ENCODE peak calls at places on chromosome X, in four cellular contexts. L is K562, Z is SK-N-SH, D is HepG2. G is an unnamed sample.

GRCh38 chrX:139058831-139059495 is 347.4 kb upstream of the FGF13 start:
- DNase-seq in Z (no peak), L (peak; percentile 7), D (no peak), G (no peak)

GRCh38 chrX:154351183-154352011 is 23.0 kb downstream of the FLNA start:
- DNase-seq in D (no peak), L (no peak), Z (no peak), G (no peak)

GRCh38 chrX:2226182-2226581 is 274.6 kb downstream of the DHRSX start:
- DNase-seq in L (no peak), D (no peak), Z (no peak), G (no peak)

GRCh38 chrX:85243155-85243554 is 424 bp downstream of the SATL1 start:
- DNase-seq in Z (peak; percentile 18), D (no peak), L (peak; percentile 7), G (no peak)

GRCh38 chrX:153004780-153005179 is 10.9 kb upstream of the PNMA5 start:
- DNase-seq in Z (no peak), L (no peak), D (no peak), G (no peak)

GRCh38 chrX:63658920-63659319 is 126.1 kb downstream of the ARHGEF9 start:
- DNase-seq in Z (no peak), D (no peak), L (no peak), G (no peak)

GRCh38 chrX:69128573-69128972 is 36.7 kb downstream of the PJA1 start:
- DNase-seq in L (peak; percentile 14), D (no peak), Z (peak; percentile 63), G (no peak)

GRCh38 chrX:153353416-153353815 is 19.5 kb downstream of the ZNF275 start:
- DNase-seq in D (no peak), Z (no peak), L (no peak), G (no peak)

GRCh38 chrX:69093960-69094935 is 71.0 kb downstream of the PJA1 start:
- DNase-seq in L (peak; percentile 65), D (peak; percentile 36), Z (peak; percentile 68), G (no peak)

GRCh38 chrX:14497184-14497666 is 32.1 kb upstream of the GLRA2 start:
- DNase-seq in Z (no peak), D (no peak), L (no peak), G (peak; percentile 12)

GRCh38 chrX:155009994-155010472 is 12.5 kb downstream of the F8 start:
- DNase-seq in Z (no peak), D (no peak), L (no peak), G (no peak)

GRCh38 chrX:78652971-78653822 is 5.9 kb downstream of the RTL3 start:
- DNase-seq in L (no peak), D (peak; percentile 73), Z (no peak), G (no peak)

GRCh38 chrX:794311-794710 is 163.7 kb downstream of the SHOX start:
- DNase-seq in L (no peak), D (no peak), Z (no peak), G (no peak)

GRCh38 chrX:136828830-136829229 is 48.1 kb upstream of the ARHGEF6 start:
- DNase-seq in D (no peak), Z (no peak), L (no peak), G (no peak)

DNA sequence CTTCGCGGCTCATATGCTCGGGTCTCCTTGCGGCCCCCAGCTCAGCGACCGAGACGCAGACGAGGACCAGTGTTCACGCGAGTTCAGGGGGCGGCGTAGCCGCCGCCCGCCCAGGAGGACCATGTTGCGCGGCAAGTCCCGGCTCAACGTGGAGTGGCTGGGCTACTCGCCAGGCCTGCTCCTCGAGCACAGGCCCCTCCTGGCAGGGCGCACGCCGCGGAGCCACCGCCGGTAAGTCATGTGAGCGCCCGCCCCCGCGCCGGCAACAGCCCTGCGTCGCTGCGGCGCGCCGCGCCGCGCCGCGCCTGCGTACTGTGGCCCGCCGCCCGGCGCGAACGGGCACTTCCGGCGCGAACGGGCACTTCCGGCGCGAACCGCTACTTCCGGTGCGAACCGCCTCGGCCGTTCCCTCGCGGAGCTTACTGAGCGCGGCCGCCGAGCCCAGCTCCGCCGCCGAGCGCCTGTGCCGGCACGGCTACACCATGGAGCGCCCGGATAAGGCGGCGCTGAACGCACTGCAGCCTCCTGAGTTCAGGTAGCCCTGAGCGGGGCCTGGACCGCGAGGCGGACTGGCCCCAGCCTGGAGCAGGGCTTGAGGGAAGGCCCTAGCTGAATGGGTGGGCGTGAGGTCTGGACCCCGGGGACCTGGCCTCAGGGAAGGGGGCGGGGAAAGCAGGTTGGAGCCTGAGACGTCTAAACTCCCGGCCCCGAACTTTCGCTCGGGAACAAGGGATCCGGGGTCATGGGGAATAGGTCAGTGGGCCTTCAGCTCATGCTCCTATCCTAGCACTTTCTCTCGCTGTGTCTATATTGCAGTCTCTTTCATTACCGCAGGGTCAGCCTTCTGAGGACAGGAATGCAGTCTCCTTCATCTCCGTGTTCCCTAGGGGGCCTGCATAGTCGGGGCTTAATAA is at the start of gene VMA21:
- DNase-seq in L (peak; percentile 89), Z (peak; percentile 91), D (peak; percentile 64), G (peak; percentile 9)
- TF ChIP-seq NFIC in L (peak; percentile 69), Z (no peak), D (no peak), G (no peak)

DNA sequence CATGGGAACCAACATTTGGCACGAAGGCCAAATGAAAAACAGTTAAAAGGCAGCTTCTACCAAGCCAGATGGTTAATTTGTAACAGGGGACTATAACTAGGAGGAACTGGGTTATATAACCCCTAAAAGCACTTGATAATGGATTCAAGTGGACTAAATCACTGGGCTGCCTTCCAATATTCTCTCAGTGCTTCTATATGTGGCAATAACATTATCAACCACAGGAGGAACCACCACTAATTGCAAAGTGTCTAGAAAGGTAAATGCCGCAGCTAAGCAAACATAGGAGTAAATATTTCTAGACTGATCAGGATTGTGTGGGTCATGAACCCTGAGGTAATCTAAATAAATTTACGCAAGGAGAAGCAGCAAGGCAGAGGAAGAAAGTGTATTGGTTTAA is 391.5 kb downstream of the UBE2NL start:
- DNase-seq in D (no peak), L (no peak), Z (no peak), G (no peak)
- TF ChIP-seq NFIC in D (no peak), L (no peak), Z (no peak), G (no peak)

GRCh38 chrX:24498975-24499374 is 33.9 kb downstream of the PDK3 start:
- DNase-seq in D (no peak), L (no peak), Z (peak; percentile 30), G (no peak)

GRCh38 chrX:24494544-24495113 is 29.5 kb downstream of the PDK3 start:
- DNase-seq in L (no peak), D (peak; percentile 75), Z (no peak), G (no peak)

GRCh38 chrX:24493740-24494543 is 28.9 kb downstream of the PDK3 start:
- DNase-seq in L (no peak), Z (no peak), D (peak; percentile 38), G (no peak)

GRCh38 chrX:24495700-24496099 is 30.6 kb downstream of the PDK3 start:
- DNase-seq in Z (no peak), L (no peak), D (no peak), G (no peak)

GRCh38 chrX:24498181-24498580 is 33.1 kb downstream of the PDK3 start:
- DNase-seq in Z (no peak), L (no peak), D (peak; percentile 1), G (no peak)
- TF ChIP-seq NFIC in Z (no peak), L (no peak), D (no peak), G (no peak)

GRCh38 chrX:140346711-140347110 is 158.2 kb downstream of the SOX3 start:
- DNase-seq in L (no peak), D (no peak), Z (no peak), G (no peak)
- TF ChIP-seq NFIC in L (no peak), D (no peak), Z (no peak), G (no peak)

GRCh38 chrX:150478496-150479492 is 89.6 kb upstream of the MTM1 start:
- DNase-seq in Z (no peak), D (no peak), L (no peak), G (no peak)
- TF ChIP-seq NFIC in Z (no peak), D (no peak), L (no peak), G (peak; percentile 38)

DNA sequence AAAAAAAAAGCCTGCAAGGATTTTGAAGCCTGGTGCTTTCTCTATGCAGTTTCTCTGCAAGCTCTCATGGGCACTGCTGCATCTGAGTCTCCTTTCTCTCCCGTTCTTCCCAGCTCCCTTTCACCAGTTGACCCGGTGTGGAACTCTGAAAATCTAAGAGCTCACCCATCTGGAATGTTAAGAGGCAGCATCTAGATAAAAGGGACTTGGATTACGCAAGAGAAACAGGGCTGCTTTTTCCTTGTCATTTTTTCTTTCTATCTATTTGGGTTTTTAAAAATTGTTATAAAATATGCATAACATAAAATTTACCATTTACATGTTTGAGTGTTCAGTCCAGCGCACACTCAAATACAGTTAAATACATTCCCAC is 95.2 kb upstream of the RPS6KA3 start:
- DNase-seq in Z (no peak), L (no peak), D (peak; percentile 72), G (no peak)
- TF ChIP-seq NFIC in Z (no peak), L (no peak), D (no peak), G (no peak)

GRCh38 chrX:28229217-28229616 is 248.0 kb upstream of the DCAF8L1 start:
- DNase-seq in D (no peak), Z (no peak), L (no peak), G (no peak)

GRCh38 chrX:28223469-28223868 is 242.2 kb upstream of the DCAF8L1 start:
- DNase-seq in Z (no peak), L (no peak), D (no peak), G (no peak)

GRCh38 chrX:28225508-28225907 is 244.3 kb upstream of the DCAF8L1 start:
- DNase-seq in Z (no peak), L (no peak), D (peak; percentile 5), G (no peak)

DNA sequence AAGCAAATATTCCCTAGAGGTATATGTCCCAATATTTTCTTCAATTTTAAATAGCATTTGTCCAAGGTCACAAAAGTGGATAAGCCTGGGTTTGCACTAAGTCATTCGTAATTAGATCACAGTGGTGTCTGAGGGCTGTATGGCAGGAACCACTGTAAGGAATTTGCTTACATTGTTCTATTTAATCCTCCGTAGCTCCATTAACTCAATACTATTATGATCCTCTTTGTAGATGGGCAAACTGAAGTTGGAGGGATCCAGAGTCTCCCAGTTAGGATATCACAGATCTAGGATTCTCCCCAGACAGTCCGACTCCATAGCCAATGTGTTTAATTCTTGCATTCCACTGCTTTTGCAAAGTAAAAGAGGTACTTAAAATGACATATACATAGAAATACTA is 242.7 kb upstream of the DCAF8L1 start:
- DNase-seq in Z (no peak), D (no peak), L (no peak), G (no peak)
- TF ChIP-seq NFIC in Z (no peak), D (no peak), L (no peak), G (no peak)